ENCODE peak calls at places on chromosomes 7 and 10, in four cellular contexts. N, V, Z and U are unnamed samples.

GRCh38 chr7:17903337-17903736 is 37.0 kb downstream of the SNX13 start:
- DNase-seq in N (no peak), V (no peak), Z (no peak), U (no peak)

GRCh38 chr10:132269286-132270230 is 38.2 kb downstream of the STK32C start:
- DNase-seq in N (no peak), V (no peak), Z (no peak), U (no peak)

GRCh38 chr7:155343661-155344121 is 46.0 kb downstream of the INSIG1 start:
- DNase-seq in N (no peak), V (no peak), Z (no peak), U (no peak)

GRCh38 chr7:155153676-155154075 is 83.6 kb downstream of the HTR5A start:
- DNase-seq in N (no peak), V (no peak), Z (no peak), U (no peak)

GRCh38 chr10:5078781-5079180 is 15.4 kb upstream of the AKR1C3 start:
- DNase-seq in N (no peak), V (no peak), Z (no peak), U (no peak)

GRCh38 chr7:22675917-22676343 is 51.1 kb upstream of the IL6 start:
- DNase-seq in N (peak; percentile 71), V (no peak), Z (peak; percentile 47), U (peak; percentile 67)

GRCh38 chr10:29811751-29812427 is 177.1 kb upstream of the SVIL start:
- DNase-seq in N (peak; percentile 92), V (no peak), Z (peak; percentile 95), U (peak; percentile 58)

GRCh38 chr10:68154211-68154497 is 44.9 kb downstream of the MYPN start:
- DNase-seq in N (peak; percentile 68), V (no peak), Z (peak; percentile 47), U (peak; percentile 29)

GRCh38 chr7:124915242-124915641 is 14.4 kb downstream of the POT1 start:
- DNase-seq in N (no peak), V (no peak), Z (no peak), U (no peak)

GRCh38 chr7:29345590-29345989 is 151.0 kb downstream of the CHN2 start:
- DNase-seq in N (peak; percentile 63), V (peak; percentile 61), Z (no peak), U (peak; percentile 23)

GRCh38 chr10:118939216-118940007 is 90.1 kb upstream of the NANOS1 start:
- DNase-seq in N (peak; percentile 57), V (no peak), Z (no peak), U (no peak)

GRCh38 chr7:148982596-148983219 is 45.6 kb downstream of the PDIA4 start:
- DNase-seq in N (peak; percentile 62), V (peak; percentile 42), Z (no peak), U (no peak)

GRCh38 chr7:107659666-107660065 is 962 bp upstream of the SLC26A4 start:
- DNase-seq in N (peak; percentile 83), V (no peak), Z (peak; percentile 36), U (peak; percentile 77)

GRCh38 chr10:107542607-107543006 is 378.1 kb upstream of the SORCS1 start:
- DNase-seq in N (no peak), V (no peak), Z (no peak), U (no peak)

GRCh38 chr7:111853231-111853990 is 291.1 kb upstream of the IMMP2L start:
- DNase-seq in N (no peak), V (no peak), Z (no peak), U (no peak)

GRCh38 chr10:77789861-77790260 is 136.7 kb downstream of the DLG5 start:
- DNase-seq in N (no peak), V (no peak), Z (no peak), U (no peak)

GRCh38 chr10:3935141-3935540 is 150.1 kb upstream of the KLF6 start:
- DNase-seq in N (peak; percentile 86), V (no peak), Z (peak; percentile 34), U (peak; percentile 92)

GRCh38 chr10:60114765-60115586 is 208.6 kb upstream of the CCDC6 start:
- DNase-seq in N (peak; percentile 91), V (no peak), Z (peak; percentile 43), U (peak; percentile 55)

GRCh38 chr10:126949161-126949503 is 43.9 kb downstream of the DOCK1 start:
- DNase-seq in N (no peak), V (no peak), Z (no peak), U (no peak)

GRCh38 chr7:79244482-79244881 is 209.0 kb downstream of the MAGI2 start:
- DNase-seq in N (no peak), V (no peak), Z (no peak), U (no peak)

GRCh38 chr7:6026011-6026819 is 5.0 kb upstream of the ANKRD61 start:
- DNase-seq in N (peak; percentile 40), V (peak; percentile 70), Z (no peak), U (peak; percentile 27)

GRCh38 chr7:101390901-101391301 is 28.2 kb downstream of the COL26A1 start:
- DNase-seq in N (peak; percentile 64), V (no peak), Z (no peak), U (no peak)

GRCh38 chr7:77442631-77443420 is 26.7 kb upstream of the GSAP start:
- DNase-seq in N (peak; percentile 43), V (no peak), Z (no peak), U (peak; percentile 46)

GRCh38 chr7:159083001-159083697 is 61.5 kb downstream of the VIPR2 start:
- DNase-seq in N (no peak), V (peak; percentile 34), Z (no peak), U (no peak)

GRCh38 chr7:131560061-131560460 is 3.6 kb upstream of the PODXL start:
- DNase-seq in N (no peak), V (no peak), Z (no peak), U (no peak)

GRCh38 chr7:99772565-99772964 is 11.4 kb downstream of the CYP3A4 start:
- DNase-seq in N (no peak), V (no peak), Z (no peak), U (no peak)

GRCh38 chr10:49783645-49784044 is 21.5 kb upstream of the OGDHL start:
- DNase-seq in N (no peak), V (no peak), Z (no peak), U (no peak)

DNA sequence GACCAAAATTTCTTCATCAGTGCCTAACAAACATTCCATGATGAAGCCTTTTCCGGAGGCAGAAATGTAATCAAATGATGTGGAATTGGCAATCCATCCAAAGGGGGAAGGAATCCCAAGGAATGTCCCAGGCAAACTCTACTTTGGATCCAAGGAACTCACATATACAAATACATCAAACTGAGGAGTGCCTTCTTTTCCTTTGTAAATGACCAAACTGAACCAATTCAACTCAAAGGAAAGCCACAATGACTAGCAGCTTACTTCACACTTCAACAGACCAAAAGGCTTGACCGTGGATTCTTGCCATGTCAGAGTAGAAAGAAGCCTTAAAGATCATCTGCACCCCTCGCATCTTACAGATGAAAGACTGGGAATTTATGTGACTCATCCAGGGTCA is 79.7 kb upstream of the MACROH2A2 start:
- DNase-seq in N (no peak), V (no peak), Z (peak; percentile 39), U (peak; percentile 22)
- H3K4me3 ChIP-seq in N (no peak overlapping the region), V (no peak overlapping the region), Z (no peak overlapping the region), U (no peak overlapping the region)

DNA sequence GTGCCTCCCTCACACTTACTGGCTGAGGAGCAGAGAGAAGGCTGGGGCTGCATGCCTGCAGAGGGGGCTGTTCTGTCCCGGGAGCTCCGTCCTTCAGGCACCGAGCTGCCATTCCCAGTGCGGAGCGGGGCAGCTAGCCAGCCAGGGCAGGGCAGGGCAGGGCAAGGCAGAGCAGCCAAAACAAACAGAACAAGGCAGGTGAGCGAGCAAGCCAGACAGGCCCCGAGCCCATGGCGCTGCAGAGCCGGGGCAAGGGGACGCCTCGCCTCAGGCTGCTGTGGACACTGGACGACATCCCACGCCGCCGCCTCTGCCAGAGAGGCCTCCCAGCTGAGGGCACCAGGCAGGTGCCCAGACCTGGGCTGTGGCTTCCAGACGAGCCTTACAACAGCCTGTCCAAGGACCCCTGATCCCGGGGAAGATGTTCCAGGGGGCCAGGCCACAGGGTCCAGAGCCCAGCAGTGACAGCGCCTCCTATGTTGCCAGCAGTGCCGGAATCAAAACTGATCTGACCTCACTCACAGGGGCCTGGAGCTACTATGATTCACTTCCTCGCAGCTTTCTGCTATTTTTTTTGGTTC is 8.2 kb upstream of the NDST2 start:
- DNase-seq in N (peak; percentile 40), V (peak; percentile 79), Z (no peak), U (peak; percentile 7)
- H3K27ac ChIP-seq in N (no peak overlapping the region), V (peak overlapping the region; percentile 40), Z (no peak overlapping the region), U (no peak overlapping the region)

GRCh38 chr7:90298145-90299038 is 22.7 kb downstream of the FAM237B start:
- DNase-seq in N (peak; percentile 84), V (no peak), Z (peak; percentile 24), U (peak; percentile 65)
- TF ChIP-seq CTCF in N (peak; percentile 85), V (peak; percentile 50), Z (peak; percentile 77), U (peak; percentile 82)

GRCh38 chr7:43650457-43651052 is 67.6 kb downstream of the STK17A start:
- DNase-seq in N (peak; percentile 53), V (no peak), Z (peak; percentile 68), U (peak; percentile 78)
- H3K4me3 ChIP-seq in N (no peak overlapping the region), V (no peak overlapping the region), Z (no peak overlapping the region), U (no peak overlapping the region)

GRCh38 chr10:121975295-121976086 is 474 bp upstream of the NSMCE4A start:
- DNase-seq in N (no peak), V (no peak), Z (no peak), U (no peak)
- H3K27ac ChIP-seq in N (peak overlapping the region; percentile 87), V (peak overlapping the region; percentile 98), Z (no peak overlapping the region), U (no peak overlapping the region)

DNA sequence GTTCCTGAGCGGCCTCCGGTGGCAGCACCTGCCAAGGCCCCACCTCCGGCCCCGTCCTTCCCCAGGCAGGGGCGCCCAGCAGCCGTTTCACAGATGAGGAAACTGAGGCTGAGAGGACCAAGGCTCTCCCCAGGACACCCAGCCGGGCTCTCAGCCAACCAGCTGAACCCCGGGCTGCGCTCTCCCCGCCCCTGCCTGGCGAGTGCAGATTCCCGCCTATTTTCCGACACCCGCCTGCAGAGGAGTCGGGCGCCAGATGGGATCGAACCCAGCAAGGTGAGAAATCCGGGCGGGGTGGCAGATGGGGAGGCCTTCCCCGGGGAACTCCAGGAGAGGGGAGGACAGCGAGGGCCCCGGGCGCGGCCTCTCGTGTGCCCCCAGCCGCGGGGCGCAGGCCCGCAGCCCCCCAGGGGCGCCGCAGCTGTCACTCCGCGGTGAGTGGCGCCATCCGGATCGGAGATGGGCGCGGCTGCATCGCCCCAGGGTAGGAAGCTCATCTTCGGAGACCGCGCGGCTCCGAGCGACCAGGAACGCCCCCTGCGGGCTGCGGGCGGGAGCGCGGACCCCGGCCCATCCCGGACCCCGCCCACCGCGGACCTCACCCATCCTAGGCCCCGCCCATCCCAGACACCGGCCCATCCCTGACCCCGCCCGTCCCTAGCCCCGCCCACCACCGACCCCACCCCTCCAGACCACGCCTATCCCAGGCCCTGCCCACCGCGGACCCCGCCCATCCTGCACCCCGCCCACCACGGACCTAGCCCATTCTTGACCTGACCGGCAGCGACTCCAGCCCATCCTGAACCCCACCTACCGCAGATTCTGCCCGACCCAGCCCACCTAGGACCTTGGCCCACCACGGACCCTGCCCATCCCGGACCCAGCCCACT is 90.3 kb downstream of the MICALL2 start:
- DNase-seq in N (no peak), V (no peak), Z (no peak), U (no peak)
- TF ChIP-seq CTCF in N (peak; percentile 9), V (no peak), Z (no peak), U (no peak)

GRCh38 chr10:100746413-100746931 is 1.1 kb downstream of the PAX2 start:
- DNase-seq in N (no peak), V (no peak), Z (no peak), U (no peak)
- H3K4me3 ChIP-seq in N (no peak overlapping the region), V (no peak overlapping the region), Z (no peak overlapping the region), U (no peak overlapping the region)